ENCODE peak calls at places on chromosomes 12 and 14, in four cellular contexts. One of them, this sample, is unnamed.

GRCh38 chr12:11779286-11779685 is 129.8 kb downstream of the ETV6 start:
- DNase-seq in central memory CD8-positive, alpha-beta T cell: no peak
- DNase-seq in body of pancreas: no peak
- DNase-seq in Right ventricle myocardium inferior: no peak
- DNase-seq in this sample: no peak

GRCh38 chr14:95261616-95262510 is 57.8 kb downstream of the CLMN start:
- DNase-seq in central memory CD8-positive, alpha-beta T cell: no peak
- DNase-seq in body of pancreas: peak; percentile 66
- DNase-seq in Right ventricle myocardium inferior: no peak
- DNase-seq in this sample: no peak

GRCh38 chr14:99945732-99946651 is 119.2 kb upstream of the EVL start:
- DNase-seq in central memory CD8-positive, alpha-beta T cell: no peak
- DNase-seq in body of pancreas: no peak
- DNase-seq in Right ventricle myocardium inferior: no peak
- DNase-seq in this sample: no peak

GRCh38 chr12:108641446-108642268 is 8.0 kb upstream of the SELPLG start:
- DNase-seq in central memory CD8-positive, alpha-beta T cell: no peak
- DNase-seq in body of pancreas: no peak
- DNase-seq in Right ventricle myocardium inferior: no peak
- DNase-seq in this sample: no peak

GRCh38 chr12:34347367-34347766 is 325.1 kb downstream of the ALG10 start:
- DNase-seq in central memory CD8-positive, alpha-beta T cell: no peak
- DNase-seq in body of pancreas: no peak
- DNase-seq in Right ventricle myocardium inferior: no peak
- DNase-seq in this sample: no peak

GRCh38 chr14:96206461-96206860 is 1.8 kb downstream of the BDKRB2 start:
- DNase-seq in central memory CD8-positive, alpha-beta T cell: no peak
- DNase-seq in body of pancreas: peak; percentile 75
- DNase-seq in Right ventricle myocardium inferior: no peak
- DNase-seq in this sample: no peak

GRCh38 chr12:46555379-46555778 is 182.8 kb upstream of the SLC38A2 start:
- DNase-seq in central memory CD8-positive, alpha-beta T cell: no peak
- DNase-seq in body of pancreas: no peak
- DNase-seq in Right ventricle myocardium inferior: no peak
- DNase-seq in this sample: no peak

GRCh38 chr12:6788972-6789905 is at the start of gene CD4:
- DNase-seq in central memory CD8-positive, alpha-beta T cell: no peak
- DNase-seq in body of pancreas: peak; percentile 75
- DNase-seq in Right ventricle myocardium inferior: peak; percentile 87
- DNase-seq in this sample: no peak

GRCh38 chr14:95895720-95896119 is 19.1 kb downstream of the TUNAR start:
- DNase-seq in central memory CD8-positive, alpha-beta T cell: no peak
- DNase-seq in body of pancreas: peak; percentile 31
- DNase-seq in Right ventricle myocardium inferior: no peak
- DNase-seq in this sample: no peak

GRCh38 chr12:120388711-120389431 is 19.9 kb upstream of the MSI1 start:
- DNase-seq in central memory CD8-positive, alpha-beta T cell: no peak
- DNase-seq in body of pancreas: no peak
- DNase-seq in Right ventricle myocardium inferior: no peak
- DNase-seq in this sample: no peak

GRCh38 chr14:91770185-91770584 is 38.3 kb upstream of the CATSPERB start:
- DNase-seq in central memory CD8-positive, alpha-beta T cell: no peak
- DNase-seq in body of pancreas: no peak
- DNase-seq in Right ventricle myocardium inferior: no peak
- DNase-seq in this sample: no peak

GRCh38 chr14:76923422-76924362 is 97.5 kb downstream of the LRRC74A start:
- DNase-seq in central memory CD8-positive, alpha-beta T cell: no peak
- DNase-seq in body of pancreas: no peak
- DNase-seq in Right ventricle myocardium inferior: no peak
- DNase-seq in this sample: no peak

GRCh38 chr14:49139593-49139992 is 446.6 kb downstream of the RPS29 start:
- DNase-seq in central memory CD8-positive, alpha-beta T cell: no peak
- DNase-seq in body of pancreas: no peak
- DNase-seq in Right ventricle myocardium inferior: no peak
- DNase-seq in this sample: no peak

GRCh38 chr12:12240671-12241345 is 26.0 kb downstream of the LRP6 start:
- DNase-seq in central memory CD8-positive, alpha-beta T cell: no peak
- DNase-seq in body of pancreas: no peak
- DNase-seq in Right ventricle myocardium inferior: no peak
- DNase-seq in this sample: peak; percentile 32

GRCh38 chr12:47990351-47991105 is 13.7 kb downstream of the COL2A1 start:
- DNase-seq in central memory CD8-positive, alpha-beta T cell: no peak
- DNase-seq in body of pancreas: no peak
- DNase-seq in Right ventricle myocardium inferior: no peak
- DNase-seq in this sample: no peak

GRCh38 chr14:105172476-105172875 is 3.9 kb upstream of the JAG2 start:
- DNase-seq in central memory CD8-positive, alpha-beta T cell: no peak
- DNase-seq in body of pancreas: no peak
- DNase-seq in Right ventricle myocardium inferior: no peak
- DNase-seq in this sample: no peak

GRCh38 chr12:117646595-117646994 is 285.2 kb upstream of the NOS1 start:
- DNase-seq in central memory CD8-positive, alpha-beta T cell: no peak
- DNase-seq in body of pancreas: no peak
- DNase-seq in Right ventricle myocardium inferior: no peak
- DNase-seq in this sample: no peak

GRCh38 chr14:55000381-55000780 is 26.5 kb downstream of the WDHD1 start:
- DNase-seq in central memory CD8-positive, alpha-beta T cell: no peak
- DNase-seq in body of pancreas: no peak
- DNase-seq in Right ventricle myocardium inferior: no peak
- DNase-seq in this sample: no peak

GRCh38 chr12:96034631-96035282 is 630 bp downstream of the LTA4H start:
- DNase-seq in central memory CD8-positive, alpha-beta T cell: no peak
- DNase-seq in body of pancreas: no peak
- DNase-seq in Right ventricle myocardium inferior: no peak
- DNase-seq in this sample: no peak

GRCh38 chr12:127811988-127812387 is 455.0 kb upstream of the TMEM132C start:
- DNase-seq in central memory CD8-positive, alpha-beta T cell: no peak
- DNase-seq in body of pancreas: peak; percentile 2
- DNase-seq in Right ventricle myocardium inferior: no peak
- DNase-seq in this sample: no peak

GRCh38 chr14:50943261-50943942 is 881 bp downstream of the PYGL start:
- DNase-seq in central memory CD8-positive, alpha-beta T cell: no peak
- DNase-seq in body of pancreas: peak; percentile 37
- DNase-seq in Right ventricle myocardium inferior: peak; percentile 84
- DNase-seq in this sample: no peak

GRCh38 chr14:103115845-103116572 is 7.3 kb upstream of the TNFAIP2 start:
- DNase-seq in central memory CD8-positive, alpha-beta T cell: no peak
- DNase-seq in body of pancreas: no peak
- DNase-seq in Right ventricle myocardium inferior: no peak
- DNase-seq in this sample: no peak